ENCODE peak calls at places on chromosomes 13 and 19, in eight cellular contexts. Z, Q, Y, A, N, S, M and W are unnamed samples.

GRCh38 chr19:56170261-56170660 is 5.5 kb upstream of the GALP start:
- DNase-seq in Q (no peak), Z (no peak), M (no peak), N (no peak), Y (no peak), S (no peak), A (no peak), W (no peak)

GRCh38 chr19:12596927-12597548 is 13.6 kb downstream of the ZNF490 start:
- DNase-seq in N (no peak), A (no peak), Z (no peak), Y (no peak), M (no peak), S (no peak), Q (no peak), W (no peak)

GRCh38 chr13:35470671-35471465 is 5.6 kb downstream of the MAB21L1 start:
- DNase-seq in Y (no peak), A (no peak), S (peak), Q (peak), Z (no peak), M (no peak), N (peak), W (no peak)

GRCh38 chr19:38451629-38452028 is 18.1 kb downstream of the RYR1 start:
- DNase-seq in S (no peak), Y (no peak), N (no peak), Z (no peak), Q (no peak), A (no peak), M (no peak), W (no peak)

GRCh38 chr13:62482351-62482750 is 1066.7 kb upstream of the PCDH20 start:
- DNase-seq in Y (no peak), Q (no peak), N (no peak), A (no peak), S (no peak), M (no peak), Z (no peak), W (no peak)

GRCh38 chr13:60074397-60074796 is 89.3 kb downstream of the DIAPH3 start:
- DNase-seq in N (no peak), Y (no peak), Q (no peak), A (no peak), M (no peak), S (no peak), Z (no peak), W (no peak)

GRCh38 chr19:56866563-56866962 is 26.0 kb upstream of the PEG3 start:
- DNase-seq in Z (no peak), N (no peak), M (no peak), Y (no peak), A (no peak), Q (no peak), S (no peak), W (no peak)

GRCh38 chr13:79196366-79196765 is 209.7 kb downstream of the RBM26 start:
- DNase-seq in Q (no peak), A (no peak), Y (no peak), S (no peak), N (no peak), M (no peak), Z (no peak), W (no peak)

GRCh38 chr19:45090034-45090433 is 2.9 kb upstream of the PPP1R37 start:
- DNase-seq in N (no peak), S (no peak), Q (no peak), Z (no peak), A (no peak), Y (no peak), M (no peak), W (no peak)

GRCh38 chr13:93388701-93389100 is 162.1 kb downstream of the GPC6 start:
- DNase-seq in N (no peak), Z (no peak), Q (no peak), S (no peak), A (no peak), Y (no peak), M (no peak), W (no peak)

GRCh38 chr19:14505488-14506239 is 9.7 kb upstream of the GIPC1 start:
- DNase-seq in M (peak), A (no peak), S (peak), N (peak), Q (peak), Y (peak), Z (peak), W (no peak)

GRCh38 chr13:36862722-36863121 is 43.7 kb downstream of the RFXAP start:
- DNase-seq in N (no peak), Q (no peak), M (no peak), Y (no peak), Z (no peak), A (no peak), S (no peak), W (no peak)

GRCh38 chr19:16887353-16888265 is 1.2 kb upstream of the F2RL3 start:
- DNase-seq in S (no peak), N (no peak), Y (no peak), M (no peak), A (no peak), Q (no peak), Z (no peak), W (no peak)

GRCh38 chr13:33004454-33004853 is 11.8 kb upstream of the KL start:
- DNase-seq in Y (no peak), Z (no peak), Q (peak), A (no peak), N (no peak), M (no peak), S (no peak), W (no peak)

GRCh38 chr13:98050041-98050466 is 92.8 kb upstream of the FARP1 start:
- DNase-seq in Z (no peak), M (no peak), A (no peak), S (no peak), Q (no peak), Y (no peak), N (no peak), W (no peak)

GRCh38 chr13:24851546-24851945 is 87.6 kb downstream of the RNF17 start:
- DNase-seq in M (no peak), Q (no peak), Z (no peak), N (no peak), S (no peak), A (no peak), Y (no peak), W (no peak)

GRCh38 chr13:93794197-93794885 is 567.7 kb downstream of the GPC6 start:
- DNase-seq in Y (no peak), N (no peak), Q (no peak), A (peak), S (no peak), M (no peak), Z (no peak), W (peak)